ENCODE peak calls at places on chromosomes 5 and 9, in eight cellular contexts. One of them, this sample, is unnamed.
A peak's percentile ranks its signal among the peaks of the same experiment; 100 is the strongest.

GRCh38 chr9:105978822-105979221 is 284.5 kb downstream of the TMEM38B start:
- DNase-seq in AG09309: no peak
- DNase-seq in breast epithelium: no peak
- DNase-seq in A549: no peak
- DNase-seq in GM23248: no peak
- DNase-seq in colonic mucosa: no peak
- DNase-seq in coronary artery: no peak
- DNase-seq in ovary: no peak
- DNase-seq in this sample: no peak

GRCh38 chr9:125701351-125701750 is 5.7 kb downstream of the MAPKAP1 start:
- DNase-seq in AG09309: peak; percentile 46
- DNase-seq in breast epithelium: no peak
- DNase-seq in A549: no peak
- DNase-seq in GM23248: peak; percentile 96
- DNase-seq in colonic mucosa: no peak
- DNase-seq in coronary artery: no peak
- DNase-seq in ovary: no peak
- DNase-seq in this sample: no peak

GRCh38 chr9:129482521-129483466 is 138.1 kb downstream of the C9orf50 start:
- DNase-seq in AG09309: no peak
- DNase-seq in breast epithelium: peak; percentile 92
- DNase-seq in A549: no peak
- DNase-seq in GM23248: peak; percentile 98
- DNase-seq in colonic mucosa: peak; percentile 90
- DNase-seq in coronary artery: peak; percentile 91
- DNase-seq in ovary: peak; percentile 98
- DNase-seq in this sample: peak; percentile 94

GRCh38 chr9:118957585-118957984 is 411.6 kb downstream of the BRINP1 start:
- DNase-seq in AG09309: no peak
- DNase-seq in breast epithelium: no peak
- DNase-seq in A549: no peak
- DNase-seq in GM23248: peak; percentile 36
- DNase-seq in colonic mucosa: no peak
- DNase-seq in coronary artery: no peak
- DNase-seq in ovary: no peak
- DNase-seq in this sample: no peak

GRCh38 chr9:111153973-111154590 is 115.8 kb upstream of the LPAR1 start:
- DNase-seq in AG09309: no peak
- DNase-seq in breast epithelium: no peak
- DNase-seq in A549: no peak
- DNase-seq in GM23248: no peak
- DNase-seq in colonic mucosa: no peak
- DNase-seq in coronary artery: no peak
- DNase-seq in ovary: no peak
- DNase-seq in this sample: no peak

GRCh38 chr9:105291422-105291859 is 47.0 kb downstream of the SLC44A1 start:
- DNase-seq in AG09309: no peak
- DNase-seq in breast epithelium: no peak
- DNase-seq in A549: no peak
- DNase-seq in GM23248: no peak
- DNase-seq in colonic mucosa: no peak
- DNase-seq in coronary artery: no peak
- DNase-seq in ovary: no peak
- DNase-seq in this sample: no peak

GRCh38 chr9:70884276-70884675 is 237.1 kb downstream of the TRPM3 start:
- DNase-seq in AG09309: no peak
- DNase-seq in breast epithelium: no peak
- DNase-seq in A549: no peak
- DNase-seq in GM23248: no peak
- DNase-seq in colonic mucosa: no peak
- DNase-seq in coronary artery: no peak
- DNase-seq in ovary: no peak
- DNase-seq in this sample: no peak

GRCh38 chr9:14321517-14322125 is 7.7 kb upstream of the NFIB start:
- DNase-seq in AG09309: no peak
- DNase-seq in breast epithelium: no peak
- DNase-seq in A549: no peak
- DNase-seq in GM23248: peak; percentile 55
- DNase-seq in colonic mucosa: no peak
- DNase-seq in coronary artery: no peak
- DNase-seq in ovary: no peak
- DNase-seq in this sample: no peak

GRCh38 chr9:93523518-93524144 is 52.8 kb upstream of the PHF2 start:
- DNase-seq in AG09309: no peak
- DNase-seq in breast epithelium: no peak
- DNase-seq in A549: no peak
- DNase-seq in GM23248: no peak
- DNase-seq in colonic mucosa: no peak
- DNase-seq in coronary artery: no peak
- DNase-seq in ovary: no peak
- DNase-seq in this sample: no peak

GRCh38 chr9:96476013-96476412 is 26.0 kb downstream of the HABP4 start:
- DNase-seq in AG09309: no peak
- DNase-seq in breast epithelium: no peak
- DNase-seq in A549: no peak
- DNase-seq in GM23248: no peak
- DNase-seq in colonic mucosa: no peak
- DNase-seq in coronary artery: no peak
- DNase-seq in ovary: no peak
- DNase-seq in this sample: no peak

GRCh38 chr5:98940586-98940985 is 11.8 kb upstream of the CHD1 start:
- DNase-seq in AG09309: no peak
- DNase-seq in breast epithelium: no peak
- DNase-seq in A549: no peak
- DNase-seq in GM23248: peak; percentile 65
- DNase-seq in colonic mucosa: no peak
- DNase-seq in coronary artery: no peak
- DNase-seq in ovary: no peak
- DNase-seq in this sample: no peak

GRCh38 chr5:124692324-124692723 is 54.1 kb downstream of the ZNF608 start:
- DNase-seq in AG09309: peak; percentile 5
- DNase-seq in breast epithelium: no peak
- DNase-seq in A549: no peak
- DNase-seq in GM23248: peak; percentile 39
- DNase-seq in colonic mucosa: no peak
- DNase-seq in coronary artery: no peak
- DNase-seq in ovary: no peak
- DNase-seq in this sample: no peak

GRCh38 chr9:5764130-5764868 is 68.6 kb downstream of the ERMP1 start:
- DNase-seq in AG09309: no peak
- DNase-seq in breast epithelium: no peak
- DNase-seq in A549: no peak
- DNase-seq in GM23248: no peak
- DNase-seq in colonic mucosa: no peak
- DNase-seq in coronary artery: no peak
- DNase-seq in ovary: no peak
- DNase-seq in this sample: no peak

GRCh38 chr5:174378116-174378874 is 332.8 kb downstream of the NSG2 start:
- DNase-seq in AG09309: no peak
- DNase-seq in breast epithelium: no peak
- DNase-seq in A549: no peak
- DNase-seq in GM23248: no peak
- DNase-seq in colonic mucosa: no peak
- DNase-seq in coronary artery: no peak
- DNase-seq in ovary: no peak
- DNase-seq in this sample: no peak

GRCh38 chr5:174380311-174380710 is 334.8 kb downstream of the NSG2 start:
- DNase-seq in AG09309: no peak
- DNase-seq in breast epithelium: no peak
- DNase-seq in A549: no peak
- DNase-seq in GM23248: no peak
- DNase-seq in colonic mucosa: no peak
- DNase-seq in coronary artery: no peak
- DNase-seq in ovary: no peak
- DNase-seq in this sample: no peak

GRCh38 chr5:174376726-174377373 is 331.3 kb downstream of the NSG2 start:
- DNase-seq in AG09309: no peak
- DNase-seq in breast epithelium: no peak
- DNase-seq in A549: no peak
- DNase-seq in GM23248: no peak
- DNase-seq in colonic mucosa: no peak
- DNase-seq in coronary artery: no peak
- DNase-seq in ovary: no peak
- DNase-seq in this sample: no peak

GRCh38 chr5:174374206-174374605 is 328.7 kb downstream of the NSG2 start:
- DNase-seq in AG09309: no peak
- DNase-seq in breast epithelium: no peak
- DNase-seq in A549: no peak
- DNase-seq in GM23248: no peak
- DNase-seq in colonic mucosa: no peak
- DNase-seq in coronary artery: no peak
- DNase-seq in ovary: no peak
- DNase-seq in this sample: no peak

DNA sequence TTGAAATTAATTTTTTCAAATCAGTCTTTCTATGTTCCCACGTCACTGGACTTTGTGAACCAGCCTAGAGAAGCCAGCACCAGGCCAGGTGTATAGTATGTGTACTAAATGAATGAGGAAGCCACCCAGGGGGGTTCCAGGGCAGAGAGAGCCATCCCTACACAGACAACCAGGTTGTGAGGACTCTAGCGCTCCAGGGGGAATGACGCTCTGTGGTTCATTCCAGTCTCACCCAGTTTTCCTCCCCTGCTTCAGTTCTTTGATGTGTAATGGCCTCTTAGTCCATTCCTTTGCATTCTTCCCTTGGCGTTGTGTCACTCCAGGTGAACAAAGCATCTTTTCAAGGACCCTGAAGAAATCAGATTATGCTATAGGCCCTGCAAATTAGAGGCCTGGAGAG is 330.6 kb downstream of the NSG2 start:
- DNase-seq in AG09309: no peak
- DNase-seq in breast epithelium: no peak
- DNase-seq in A549: no peak
- DNase-seq in GM23248: no peak
- DNase-seq in colonic mucosa: no peak
- DNase-seq in coronary artery: no peak
- DNase-seq in ovary: no peak
- DNase-seq in this sample: no peak
- H3K4me3 ChIP-seq in AG09309: no peak overlapping the region
- H3K4me3 ChIP-seq in breast epithelium: no peak overlapping the region
- H3K4me3 ChIP-seq in A549: no peak overlapping the region
- H3K4me3 ChIP-seq in GM23248: no peak overlapping the region
- H3K4me3 ChIP-seq in colonic mucosa: no peak overlapping the region
- H3K4me3 ChIP-seq in coronary artery: no peak overlapping the region
- H3K4me3 ChIP-seq in ovary: no peak overlapping the region
- H3K4me3 ChIP-seq in this sample: no peak overlapping the region

GRCh38 chr5:130279386-130279785 is 375.1 kb downstream of the CHSY3 start:
- DNase-seq in AG09309: no peak
- DNase-seq in breast epithelium: no peak
- DNase-seq in A549: no peak
- DNase-seq in GM23248: no peak
- DNase-seq in colonic mucosa: no peak
- DNase-seq in coronary artery: no peak
- DNase-seq in ovary: no peak
- DNase-seq in this sample: no peak
- H3K4me3 ChIP-seq in AG09309: no peak overlapping the region
- H3K4me3 ChIP-seq in breast epithelium: no peak overlapping the region
- H3K4me3 ChIP-seq in A549: no peak overlapping the region
- H3K4me3 ChIP-seq in GM23248: no peak overlapping the region
- H3K4me3 ChIP-seq in colonic mucosa: no peak overlapping the region
- H3K4me3 ChIP-seq in coronary artery: no peak overlapping the region
- H3K4me3 ChIP-seq in ovary: no peak overlapping the region
- H3K4me3 ChIP-seq in this sample: no peak overlapping the region

DNA sequence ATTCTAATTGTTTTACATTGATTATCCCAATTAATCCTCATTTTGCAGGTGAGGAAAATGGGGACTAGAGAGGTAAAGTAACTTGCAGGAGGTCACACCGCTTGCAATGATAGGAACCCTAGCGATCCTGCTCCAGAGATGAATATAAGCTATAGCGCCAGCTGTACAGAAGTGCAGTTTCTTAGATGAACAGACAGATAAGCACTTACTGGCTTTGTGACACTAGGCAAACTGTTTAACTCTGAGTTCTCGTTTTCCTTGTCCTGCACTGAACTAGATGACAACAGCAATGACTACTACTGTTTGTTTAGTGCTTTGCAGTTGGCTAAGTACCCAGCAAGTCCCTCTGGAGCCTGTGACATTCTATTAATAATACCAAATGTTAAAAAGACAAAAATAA is 11.1 kb downstream of the LHX6 start:
- DNase-seq in AG09309: no peak
- DNase-seq in breast epithelium: no peak
- DNase-seq in A549: no peak
- DNase-seq in GM23248: no peak
- DNase-seq in colonic mucosa: no peak
- DNase-seq in coronary artery: peak; percentile 16
- DNase-seq in ovary: no peak
- DNase-seq in this sample: no peak
- H3K4me3 ChIP-seq in AG09309: no peak overlapping the region
- H3K4me3 ChIP-seq in breast epithelium: no peak overlapping the region
- H3K4me3 ChIP-seq in A549: no peak overlapping the region
- H3K4me3 ChIP-seq in GM23248: no peak overlapping the region
- H3K4me3 ChIP-seq in colonic mucosa: no peak overlapping the region
- H3K4me3 ChIP-seq in coronary artery: no peak overlapping the region
- H3K4me3 ChIP-seq in ovary: no peak overlapping the region
- H3K4me3 ChIP-seq in this sample: no peak overlapping the region

GRCh38 chr9:18606281-18606680 is 132.3 kb downstream of the ADAMTSL1 start:
- DNase-seq in AG09309: no peak
- DNase-seq in breast epithelium: no peak
- DNase-seq in A549: no peak
- DNase-seq in GM23248: peak; percentile 26
- DNase-seq in colonic mucosa: no peak
- DNase-seq in coronary artery: no peak
- DNase-seq in ovary: no peak
- DNase-seq in this sample: no peak

GRCh38 chr9:18606831-18607230 is 132.9 kb downstream of the ADAMTSL1 start:
- DNase-seq in AG09309: peak; percentile 86
- DNase-seq in breast epithelium: no peak
- DNase-seq in A549: no peak
- DNase-seq in GM23248: peak; percentile 56
- DNase-seq in colonic mucosa: no peak
- DNase-seq in coronary artery: no peak
- DNase-seq in ovary: no peak
- DNase-seq in this sample: no peak

GRCh38 chr9:18601956-18602355 is 128.0 kb downstream of the ADAMTSL1 start:
- DNase-seq in AG09309: no peak
- DNase-seq in breast epithelium: no peak
- DNase-seq in A549: no peak
- DNase-seq in GM23248: peak; percentile 66
- DNase-seq in colonic mucosa: no peak
- DNase-seq in coronary artery: no peak
- DNase-seq in ovary: no peak
- DNase-seq in this sample: no peak

GRCh38 chr9:18605763-18606162 is 131.8 kb downstream of the ADAMTSL1 start:
- DNase-seq in AG09309: no peak
- DNase-seq in breast epithelium: no peak
- DNase-seq in A549: no peak
- DNase-seq in GM23248: peak; percentile 36
- DNase-seq in colonic mucosa: peak; percentile 36
- DNase-seq in coronary artery: peak; percentile 69
- DNase-seq in ovary: peak; percentile 42
- DNase-seq in this sample: no peak

DNA sequence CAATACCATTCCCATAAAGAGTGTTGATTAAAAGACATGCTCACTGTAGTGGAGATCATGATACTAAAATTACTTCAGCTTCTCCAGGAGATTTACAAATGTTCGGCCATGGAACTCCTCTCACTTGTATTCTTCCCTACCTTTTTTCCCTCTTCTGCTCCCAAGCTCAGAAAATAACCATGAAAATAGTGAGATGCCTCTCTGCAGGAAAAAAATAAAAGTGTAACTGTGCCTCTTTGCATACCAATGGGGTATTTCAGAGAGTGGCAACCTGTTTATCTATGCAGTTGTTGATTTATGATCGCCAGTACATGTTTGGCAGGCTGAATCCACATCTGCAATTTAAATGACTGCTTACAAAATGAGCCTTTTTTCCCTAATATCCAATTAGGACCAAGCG is 131.0 kb downstream of the ADAMTSL1 start:
- DNase-seq in AG09309: no peak
- DNase-seq in breast epithelium: no peak
- DNase-seq in A549: no peak
- DNase-seq in GM23248: no peak
- DNase-seq in colonic mucosa: no peak
- DNase-seq in coronary artery: no peak
- DNase-seq in ovary: no peak
- DNase-seq in this sample: no peak
- H3K4me3 ChIP-seq in AG09309: no peak overlapping the region
- H3K4me3 ChIP-seq in breast epithelium: no peak overlapping the region
- H3K4me3 ChIP-seq in A549: no peak overlapping the region
- H3K4me3 ChIP-seq in GM23248: no peak overlapping the region
- H3K4me3 ChIP-seq in colonic mucosa: no peak overlapping the region
- H3K4me3 ChIP-seq in coronary artery: no peak overlapping the region
- H3K4me3 ChIP-seq in ovary: no peak overlapping the region
- H3K4me3 ChIP-seq in this sample: no peak overlapping the region